ENCODE peak calls at places on chromosome 15, in six cellular contexts. K is amniotic stem cell, I is ascending aorta, U is ACHN, G is HS-5, X is MG63. Q is an unnamed sample.
A peak's percentile ranks its signal among the peaks of the same experiment; 100 is the strongest.

GRCh38 chr15:35665855-35666536 is 120.0 kb upstream of the DPH6 start:
- DNase-seq in I (peak; percentile 71), X (no peak), K (no peak), U (no peak), G (no peak), Q (no peak)

GRCh38 chr15:97959738-97960363 is 652 bp upstream of the ARRDC4 start:
- DNase-seq in G (no peak), X (no peak), K (no peak), U (no peak), I (no peak), Q (no peak)

GRCh38 chr15:80106051-80106450 is 46.6 kb downstream of the ZFAND6 start:
- DNase-seq in G (peak; percentile 66), K (no peak), I (no peak), X (peak; percentile 63), U (no peak), Q (no peak)

GRCh38 chr15:79218588-79219200 is 63.8 kb upstream of the ANKRD34C start:
- DNase-seq in U (no peak), G (no peak), K (no peak), X (no peak), I (no peak), Q (no peak)

GRCh38 chr15:73800662-73801345 is 47.7 kb upstream of the INSYN1 start:
- DNase-seq in U (peak; percentile 29), X (peak; percentile 98), K (no peak), I (peak; percentile 86), G (peak; percentile 52), Q (no peak)

GRCh38 chr15:66288796-66289195 is 4.6 kb upstream of the DIS3L start:
- DNase-seq in I (no peak), G (no peak), X (peak; percentile 68), U (no peak), K (no peak), Q (no peak)

GRCh38 chr15:82919231-82919886 is 33.2 kb downstream of the HOMER2 start:
- DNase-seq in K (no peak), X (no peak), I (peak; percentile 35), U (no peak), G (no peak), Q (no peak)

GRCh38 chr15:73928971-73929627 is 2.8 kb downstream of the LOXL1 start:
- DNase-seq in U (no peak), X (peak; percentile 45), K (no peak), I (peak; percentile 65), G (no peak), Q (no peak)

GRCh38 chr15:45111390-45112142 is 2.4 kb downstream of the DUOX2 start:
- DNase-seq in I (no peak), K (no peak), U (no peak), G (no peak), X (no peak), Q (no peak)

GRCh38 chr15:56927816-56928215 is 9.4 kb downstream of the TCF12 start:
- DNase-seq in U (no peak), I (no peak), G (no peak), K (no peak), X (no peak), Q (no peak)

GRCh38 chr15:91484141-91484540 is 369.4 kb upstream of the SLCO3A1 start:
- DNase-seq in G (no peak), I (no peak), X (no peak), K (no peak), U (no peak), Q (no peak)

GRCh38 chr15:98144388-98144787 is 183.9 kb downstream of the ARRDC4 start:
- DNase-seq in U (no peak), G (no peak), K (no peak), X (no peak), I (no peak), Q (no peak)

GRCh38 chr15:25186411-25186810 is 231.6 kb downstream of the SNRPN start:
- DNase-seq in K (no peak), I (no peak), G (no peak), U (no peak), X (no peak), Q (no peak)

GRCh38 chr15:40365624-40366023 is 7.6 kb downstream of the DISP2 start:
- DNase-seq in I (no peak), X (no peak), G (no peak), K (no peak), U (no peak), Q (no peak)

GRCh38 chr15:67771201-67771600 is 54.1 kb upstream of the SKOR1 start:
- DNase-seq in K (no peak), G (no peak), U (no peak), X (no peak), I (no peak), Q (no peak)